ENCODE peak calls at places on chromosomes 11 and 22, in four cellular contexts. F, Y, S and D are unnamed samples.

GRCh38 chr11:75261902-75262361 is 21.4 kb downstream of the TPBGL start:
- DNase-seq in Y (no peak), S (no peak), F (no peak), D (no peak)

GRCh38 chr11:133887692-133888332 is 42.5 kb upstream of the SPATA19 start:
- DNase-seq in S (no peak), F (no peak), Y (no peak), D (no peak)

GRCh38 chr11:127017482-127017881 is 16.9 kb upstream of the KIRREL3 start:
- DNase-seq in Y (no peak), S (no peak), F (no peak), D (peak; percentile 14)

GRCh38 chr11:118979434-118979833 is 7.9 kb downstream of the FOXR1 start:
- DNase-seq in F (no peak), S (no peak), Y (no peak), D (peak; percentile 54)

GRCh38 chr11:44699497-44699896 is 27.3 kb upstream of the TSPAN18 start:
- DNase-seq in F (no peak), Y (no peak), S (no peak), D (no peak)

GRCh38 chr11:13348305-13348704 is 70.7 kb downstream of the BMAL1 start:
- DNase-seq in F (no peak), Y (no peak), S (no peak), D (no peak)

GRCh38 chr11:119584193-119585037 is 144.6 kb downstream of the NECTIN1 start:
- DNase-seq in S (no peak), F (peak; percentile 79), Y (no peak), D (peak; percentile 77)

GRCh38 chr11:119787074-119787461 is 58.1 kb upstream of the NECTIN1 start:
- DNase-seq in Y (no peak), F (no peak), S (no peak), D (no peak)

GRCh38 chr11:129998107-129998506 is 4.5 kb downstream of the PRDM10 start:
- DNase-seq in S (no peak), Y (no peak), F (no peak), D (no peak)

GRCh38 chr11:62337682-62338181 is 484 bp downstream of the ASRGL1 start:
- DNase-seq in F (no peak), S (no peak), Y (no peak), D (peak; percentile 37)

GRCh38 chr22:46239261-46240048 is 10.6 kb downstream of the CDPF1 start:
- DNase-seq in S (no peak), F (no peak), Y (no peak), D (peak; percentile 51)

GRCh38 chr11:2100361-2101170 is 38.6 kb downstream of the IGF2 start:
- DNase-seq in Y (no peak), F (no peak), S (no peak), D (peak; percentile 49)

GRCh38 chr11:44608654-44609027 is 43.2 kb downstream of the CD82 start:
- DNase-seq in Y (no peak), F (no peak), S (no peak), D (no peak)

GRCh38 chr11:66317322-66317765 is 500 bp upstream of the CD248 start:
- DNase-seq in Y (no peak), F (no peak), S (peak; percentile 18), D (no peak)

GRCh38 chr11:78365381-78365792 is 52.2 kb downstream of the GAB2 start:
- DNase-seq in S (peak; percentile 13), Y (peak; percentile 22), F (peak; percentile 61), D (no peak)

GRCh38 chr11:79453617-79454016 is 12.8 kb upstream of the TENM4 start:
- DNase-seq in F (no peak), Y (no peak), S (no peak), D (no peak)

GRCh38 chr11:99937330-99937729 is 749.8 kb upstream of the ARHGAP42 start:
- DNase-seq in Y (no peak), F (no peak), S (no peak), D (no peak)

GRCh38 chr11:17580271-17580670 is 33.2 kb downstream of the OTOG start:
- DNase-seq in Y (no peak), F (peak; percentile 29), S (no peak), D (no peak)

GRCh38 chr11:13434247-13435205 is 28.5 kb downstream of the BTBD10 start:
- DNase-seq in Y (no peak), F (no peak), S (no peak), D (no peak)

GRCh38 chr11:128527046-128527445 is 60.3 kb downstream of the ETS1 start:
- DNase-seq in S (no peak), F (no peak), Y (no peak), D (no peak)

GRCh38 chr22:38290347-38290746 is 17.5 kb upstream of the TMEM184B start:
- DNase-seq in Y (no peak), S (no peak), F (no peak), D (no peak)
- TF ChIP-seq EZH2 in Y (no peak), S (no peak), F (no peak), D (no peak)

DNA sequence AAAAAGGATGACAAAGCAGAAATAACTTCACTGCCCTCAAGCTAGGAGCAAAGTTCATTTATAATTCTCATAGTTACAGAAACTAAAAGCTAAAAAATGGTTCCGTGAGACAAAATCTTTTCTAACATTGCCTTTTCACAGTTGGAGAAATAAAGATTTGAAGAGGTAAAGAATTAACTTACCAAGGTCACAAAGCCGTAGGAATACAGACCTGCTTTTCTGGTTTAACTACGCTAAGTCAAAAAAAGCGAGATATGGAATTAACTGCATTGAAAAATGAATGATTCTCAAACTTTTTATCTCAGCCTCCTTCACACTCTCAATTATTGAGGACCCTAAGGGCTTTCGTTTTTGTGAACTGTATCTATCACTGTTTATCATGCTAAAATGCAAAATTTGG is 95.3 kb downstream of the SLC17A6 start:
- DNase-seq in S (no peak), F (no peak), Y (no peak), D (no peak)
- TF ChIP-seq FOSL1 in S (no peak), F (no peak), Y (no peak), D (no peak)

GRCh38 chr22:37807410-37808293 is at the start of gene GCAT:
- DNase-seq in F (peak; percentile 92), S (peak; percentile 91), Y (peak; percentile 95), D (peak; percentile 97)
- TF ChIP-seq EZH2 in F (peak; percentile 39), S (no peak), Y (no peak), D (no peak)

DNA sequence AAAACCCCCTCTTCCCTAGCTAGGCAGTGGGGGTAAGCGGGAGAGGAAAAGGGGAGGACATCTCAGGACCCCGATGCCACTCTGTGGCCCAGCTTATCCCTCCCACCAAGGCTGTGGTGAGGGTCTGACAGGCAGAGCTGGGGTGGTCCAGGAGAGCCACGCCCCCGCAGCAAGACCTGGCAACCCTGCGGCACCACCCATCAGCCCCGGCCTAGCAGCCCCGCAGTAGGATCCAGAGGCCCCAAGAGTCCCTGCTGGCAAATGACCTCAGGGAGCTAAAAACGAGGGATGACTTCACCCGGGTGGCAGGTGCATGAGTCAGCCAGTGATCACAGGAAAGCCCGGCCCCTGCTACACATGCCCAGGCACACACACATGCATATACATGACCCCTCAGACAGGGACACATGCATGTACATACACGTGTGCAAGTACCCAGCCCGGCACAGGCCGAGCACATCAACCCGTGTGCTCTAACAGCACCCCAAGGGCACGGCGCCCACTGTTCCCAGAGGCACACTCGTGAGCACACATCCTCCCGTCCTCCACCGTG is 32.3 kb downstream of the ARVCF start:
- DNase-seq in Y (peak; percentile 55), S (no peak), F (no peak), D (peak; percentile 73)
- TF ChIP-seq FOSL1 in Y (no peak), S (no peak), F (no peak), D (peak; percentile 72)

DNA sequence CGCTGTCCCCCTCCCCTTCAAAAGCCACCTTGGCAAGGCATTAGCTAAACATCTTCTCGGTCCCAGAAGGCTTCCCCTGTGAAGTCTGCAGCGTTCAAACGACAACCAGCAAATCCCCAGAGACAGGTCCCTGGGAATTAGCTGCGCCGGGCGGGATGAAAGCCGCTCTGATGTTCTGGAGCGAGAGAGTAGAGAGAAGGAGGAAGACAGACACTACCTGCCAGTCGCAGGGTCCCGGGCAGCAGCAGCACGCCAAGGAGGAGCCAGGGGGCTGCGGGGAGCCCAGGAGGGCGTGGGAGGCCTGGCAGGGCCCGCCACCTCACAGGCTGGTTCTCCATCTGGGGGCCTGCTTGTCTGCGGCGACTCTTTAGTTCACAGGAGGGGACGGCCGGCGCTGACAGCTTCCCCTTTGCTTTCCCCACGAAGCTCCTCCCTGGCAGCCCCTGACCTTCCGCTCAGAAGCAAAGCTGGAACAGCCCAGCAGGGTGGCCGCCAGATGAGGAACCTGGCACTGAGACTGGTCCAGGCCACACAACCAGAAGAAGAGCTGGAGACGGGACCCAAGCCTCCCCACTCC is at the start of gene NFAM1:
- DNase-seq in F (no peak), Y (no peak), S (no peak), D (no peak)
- TF ChIP-seq EZH2 in F (no peak), Y (no peak), S (no peak), D (no peak)

DNA sequence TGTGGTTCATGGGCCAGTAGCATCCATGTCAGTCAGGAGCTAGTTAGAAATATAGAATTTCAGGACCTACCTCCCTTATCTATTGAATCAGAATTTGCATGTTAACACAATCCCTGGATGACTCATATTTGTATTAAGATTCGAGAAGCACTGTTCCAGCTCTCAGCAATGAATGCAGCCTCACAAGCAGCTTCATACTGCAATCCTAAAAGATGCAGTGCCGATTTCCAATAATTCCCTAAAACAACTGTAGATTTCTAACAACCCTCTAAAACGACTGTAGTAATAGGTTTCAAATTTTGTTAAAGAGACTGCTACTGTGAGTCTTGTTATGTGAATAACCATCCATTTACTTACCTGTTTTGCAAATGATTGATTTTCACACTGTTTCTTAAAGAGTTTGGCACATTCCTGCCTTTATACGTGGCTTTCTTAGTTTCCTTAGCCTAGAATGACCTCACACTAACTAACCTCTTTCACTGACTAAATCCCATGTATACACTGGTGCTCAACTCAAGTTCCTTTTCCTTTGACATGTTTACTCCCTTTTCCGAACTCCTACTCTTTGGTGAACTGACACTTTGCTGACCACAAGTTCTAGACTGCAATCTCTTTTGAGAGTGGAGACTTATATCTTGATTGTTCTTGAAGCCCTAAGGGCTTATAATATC is 511.8 kb downstream of the METTL15 start:
- DNase-seq in S (no peak), F (no peak), Y (no peak), D (no peak)
- TF ChIP-seq FOSL1 in S (no peak), F (no peak), Y (no peak), D (no peak)